ENCODE peak calls at places on chromosomes 16 and 17, in ten cellular contexts. X, E, U, D, A, W, S, I, K and M are unnamed samples.
A peak's percentile ranks its signal among the peaks of the same experiment; 100 is the strongest.

GRCh38 chr16:48279199-48279598 is 31.9 kb upstream of the ABCC11 start:
- DNase-seq in S (no peak), X (no peak), W (no peak), U (no peak), E (no peak), I (no peak), K (no peak), D (peak; percentile 4), A (no peak), M (peak; percentile 38)

GRCh38 chr17:83161298-83162034 is 82.1 kb downstream of the METRNL start:
- DNase-seq in W (peak; percentile 6), S (no peak), I (peak; percentile 92), D (peak; percentile 92), K (peak; percentile 72), E (no peak), A (peak; percentile 20), X (peak; percentile 19), U (no peak), M (no peak)

GRCh38 chr16:14284930-14285541 is 213.9 kb downstream of the MRTFB start:
- DNase-seq in A (peak; percentile 61), D (peak; percentile 73), I (peak; percentile 71), S (peak; percentile 72), X (peak; percentile 79), W (peak; percentile 76), E (peak; percentile 73), K (peak; percentile 27), U (no peak), M (peak; percentile 82)

GRCh38 chr17:45221081-45221996 is at the start of gene FMNL1:
- DNase-seq in E (peak; percentile 53), W (no peak), K (no peak), S (no peak), A (no peak), I (no peak), X (no peak), U (peak; percentile 70), D (no peak), M (no peak)

GRCh38 chr17:55664287-55664686 is 58.4 kb downstream of the TMEM100 start:
- DNase-seq in I (no peak), A (no peak), S (no peak), X (no peak), D (no peak), E (no peak), U (no peak), W (no peak), K (no peak), M (no peak)

GRCh38 chr17:38982858-38983746 is 15.9 kb upstream of the FBXO47 start:
- DNase-seq in E (peak; percentile 85), X (peak; percentile 73), U (peak; percentile 71), A (peak; percentile 67), S (peak; percentile 62), I (peak; percentile 81), K (peak; percentile 50), W (peak; percentile 86), D (peak; percentile 81), M (peak; percentile 85)

GRCh38 chr16:81873843-81874752 is 95.0 kb downstream of the PLCG2 start:
- DNase-seq in E (peak; percentile 83), D (peak; percentile 39), I (peak; percentile 43), A (peak; percentile 45), K (no peak), S (peak; percentile 53), U (no peak), W (peak; percentile 50), X (peak; percentile 26), M (peak; percentile 62)

GRCh38 chr17:45906237-45906636 is 11.9 kb downstream of the MAPT start:
- DNase-seq in S (no peak), A (no peak), I (no peak), E (no peak), U (no peak), D (no peak), X (no peak), K (no peak), W (no peak), M (no peak)

DNA sequence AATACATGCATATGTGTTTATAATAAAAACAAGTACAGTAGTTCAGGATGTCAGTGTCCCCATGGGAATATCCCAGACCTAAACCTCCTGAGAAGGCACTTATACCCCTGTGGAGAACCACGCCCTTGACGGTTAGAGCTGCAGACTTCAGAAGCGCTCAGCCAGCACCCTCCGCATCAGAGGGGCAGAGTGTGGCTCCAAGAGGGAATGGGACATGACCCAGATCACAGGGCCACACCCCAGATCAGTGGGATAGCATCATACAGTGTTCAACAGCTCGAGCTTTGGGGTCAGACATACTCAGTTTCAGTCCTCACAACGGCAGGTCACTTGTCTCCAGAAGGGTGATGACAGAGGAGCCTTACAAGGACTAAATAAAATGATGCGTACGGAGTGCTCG is 45.8 kb upstream of the ZNF423 start:
- DNase-seq in E (no peak), W (no peak), A (no peak), S (no peak), U (no peak), I (no peak), X (no peak), K (no peak), D (no peak), M (no peak)
- TF ChIP-seq CTCF in E (no peak), W (no peak), A (no peak), S (no peak), U (no peak), I (no peak), X (no peak), K (no peak), D (no peak), M (no peak)

GRCh38 chr17:79091373-79091670 is 16.7 kb downstream of the ENGASE start:
- DNase-seq in I (no peak), X (no peak), S (no peak), A (no peak), D (no peak), K (no peak), W (no peak), U (no peak), E (no peak), M (no peak)

GRCh38 chr17:79088997-79089328 is 14.3 kb downstream of the ENGASE start:
- DNase-seq in I (no peak), S (no peak), A (no peak), D (no peak), K (no peak), W (no peak), U (no peak), E (no peak), X (no peak), M (no peak)

GRCh38 chr17:79092567-79092966 is 17.9 kb downstream of the ENGASE start:
- DNase-seq in K (no peak), W (no peak), U (no peak), D (no peak), X (no peak), I (no peak), S (no peak), A (no peak), E (no peak), M (no peak)

GRCh38 chr17:79089720-79090502 is 15.3 kb downstream of the ENGASE start:
- DNase-seq in K (no peak), X (no peak), A (no peak), D (no peak), W (no peak), I (no peak), U (no peak), E (no peak), S (no peak), M (no peak)

DNA sequence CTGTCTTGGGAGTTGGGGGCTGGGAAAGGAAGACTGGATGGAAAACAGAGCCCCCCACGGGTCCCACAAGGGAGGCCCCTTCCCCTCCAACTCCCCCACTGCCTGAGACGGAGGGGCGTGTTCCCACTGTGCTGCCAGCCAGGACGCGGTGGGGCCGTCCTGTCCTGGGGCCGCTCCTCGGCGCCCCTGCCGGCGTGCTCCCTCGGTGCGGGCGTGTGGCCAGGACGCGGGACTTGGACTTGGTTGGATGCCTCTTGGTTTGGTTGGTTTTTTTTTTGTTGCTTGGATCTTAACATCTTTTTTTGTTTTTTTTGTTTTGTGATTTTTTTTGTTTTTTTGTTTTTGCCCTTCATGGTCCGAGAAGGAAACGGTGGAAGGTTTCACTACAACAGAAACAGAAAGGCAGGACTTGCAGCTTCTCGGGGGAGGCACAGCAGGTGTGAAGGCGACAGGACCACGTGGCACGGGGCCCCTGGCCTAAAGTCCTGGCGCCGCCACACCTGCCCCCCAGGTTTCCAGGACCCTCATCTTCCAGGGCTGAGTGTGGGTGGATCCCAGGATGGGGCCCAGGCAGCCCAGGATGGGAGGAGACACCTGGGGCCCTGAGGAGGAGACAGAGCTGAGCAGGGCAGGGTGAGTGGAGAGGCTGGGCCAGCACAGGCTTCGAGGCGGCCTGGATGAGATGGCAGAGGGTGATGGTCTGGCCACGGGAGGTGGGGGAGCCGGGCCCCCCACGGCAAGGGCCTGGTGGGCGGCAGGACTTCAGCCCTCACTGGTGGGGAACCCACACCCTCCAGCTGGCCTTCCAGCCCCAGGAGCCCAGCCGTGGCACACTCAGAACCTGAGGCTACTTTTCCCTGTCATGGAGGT is 16.1 kb downstream of the ENGASE start:
- DNase-seq in U (no peak), X (no peak), A (no peak), S (peak; percentile 71), E (no peak), W (peak; percentile 47), D (peak; percentile 4), K (no peak), I (peak; percentile 16), M (peak; percentile 15)
- TF ChIP-seq CTCF in U (peak; percentile 33), X (peak; percentile 45), A (peak; percentile 64), S (peak; percentile 41), E (no peak), W (peak; percentile 61), D (peak; percentile 42), K (peak; percentile 48), I (no peak), M (peak; percentile 37)

GRCh38 chr17:75005291-75005690 is 7.2 kb upstream of the MRPL58 start:
- DNase-seq in K (no peak), W (no peak), D (no peak), X (no peak), I (no peak), A (no peak), U (no peak), E (no peak), S (no peak), M (no peak)
- TF ChIP-seq CTCF in K (no peak), W (no peak), D (no peak), X (no peak), I (no peak), A (no peak), U (no peak), E (no peak), S (no peak), M (no peak)

GRCh38 chr16:56822966-56823739 is 41.9 kb upstream of the SLC12A3 start:
- DNase-seq in X (no peak), I (no peak), D (no peak), A (no peak), W (no peak), S (no peak), U (no peak), E (no peak), K (no peak), M (no peak)

GRCh38 chr16:56828641-56829040 is 36.4 kb upstream of the SLC12A3 start:
- DNase-seq in U (no peak), D (no peak), X (no peak), K (no peak), E (no peak), S (no peak), A (no peak), I (no peak), W (no peak), M (no peak)

GRCh38 chr16:56825821-56826220 is 39.2 kb upstream of the SLC12A3 start:
- DNase-seq in W (no peak), I (no peak), X (no peak), D (no peak), S (no peak), K (no peak), U (no peak), A (no peak), E (no peak), M (no peak)

GRCh38 chr16:56824804-56825203 is 40.2 kb upstream of the SLC12A3 start:
- DNase-seq in U (no peak), I (no peak), D (no peak), S (no peak), X (no peak), A (no peak), E (no peak), K (no peak), W (no peak), M (no peak)

GRCh38 chr16:56824335-56824734 is 40.7 kb upstream of the SLC12A3 start:
- DNase-seq in S (no peak), K (no peak), U (no peak), D (no peak), A (no peak), X (peak; percentile 27), W (no peak), I (peak; percentile 11), E (no peak), M (peak; percentile 39)
- TF ChIP-seq CTCF in S (peak; percentile 31), K (peak; percentile 26), U (no peak), D (no peak), A (peak; percentile 41), X (peak; percentile 22), W (peak; percentile 9), I (peak; percentile 16), E (no peak), M (peak; percentile 43)